ENCODE peak calls at places on chromosomes 16 and 17, in seven cellular contexts. One of them, this sample, is unnamed. For H3K9me3, the result is how much of the 10 kb centered on the place peaks cover.

GRCh38 chr16:80743273-80743672 is 61.1 kb downstream of the CDYL2 start:
- DNase-seq in BE2C: no peak
- DNase-seq in esophagus squamous epithelium: no peak
- DNase-seq in tibial nerve: no peak
- DNase-seq in adrenal gland: no peak
- DNase-seq in heart right ventricle: no peak
- DNase-seq in tibial artery: no peak
- DNase-seq in this sample: no peak

GRCh38 chr17:52106638-52107261 is 51.8 kb downstream of the CA10 start:
- DNase-seq in tibial artery: peak
- DNase-seq in adrenal gland: peak
- DNase-seq in BE2C: peak
- DNase-seq in esophagus squamous epithelium: no peak
- DNase-seq in heart right ventricle: peak
- DNase-seq in tibial nerve: peak
- DNase-seq in this sample: no peak

GRCh38 chr16:82633964-82634600 is 7.3 kb downstream of the CDH13 start:
- DNase-seq in tibial nerve: no peak
- DNase-seq in adrenal gland: no peak
- DNase-seq in esophagus squamous epithelium: no peak
- DNase-seq in heart right ventricle: no peak
- DNase-seq in BE2C: no peak
- DNase-seq in tibial artery: no peak
- DNase-seq in this sample: no peak

GRCh38 chr16:12898556-12898955 is 2.8 kb upstream of the SHISA9 start:
- DNase-seq in esophagus squamous epithelium: no peak
- DNase-seq in adrenal gland: no peak
- DNase-seq in BE2C: no peak
- DNase-seq in tibial nerve: no peak
- DNase-seq in heart right ventricle: no peak
- DNase-seq in tibial artery: no peak
- DNase-seq in this sample: no peak

GRCh38 chr16:53654946-53655345 is 48.7 kb downstream of the RPGRIP1L start:
- DNase-seq in BE2C: no peak
- DNase-seq in esophagus squamous epithelium: no peak
- DNase-seq in tibial nerve: no peak
- DNase-seq in adrenal gland: no peak
- DNase-seq in tibial artery: no peak
- DNase-seq in heart right ventricle: no peak
- DNase-seq in this sample: no peak

GRCh38 chr16:50853329-50853728 is 111.4 kb downstream of the CYLD start:
- DNase-seq in tibial nerve: no peak
- DNase-seq in heart right ventricle: no peak
- DNase-seq in esophagus squamous epithelium: no peak
- DNase-seq in BE2C: no peak
- DNase-seq in tibial artery: no peak
- DNase-seq in adrenal gland: no peak
- DNase-seq in this sample: no peak

GRCh38 chr16:63422633-63423032 is 1386.4 kb upstream of the CDH8 start:
- DNase-seq in tibial nerve: no peak
- DNase-seq in esophagus squamous epithelium: no peak
- DNase-seq in tibial artery: no peak
- DNase-seq in heart right ventricle: no peak
- DNase-seq in adrenal gland: no peak
- DNase-seq in BE2C: no peak
- DNase-seq in this sample: no peak

GRCh38 chr17:66848496-66848895 is 13.6 kb downstream of the CACNG5 start:
- DNase-seq in heart right ventricle: no peak
- DNase-seq in adrenal gland: no peak
- DNase-seq in esophagus squamous epithelium: no peak
- DNase-seq in BE2C: no peak
- DNase-seq in tibial artery: no peak
- DNase-seq in tibial nerve: no peak
- DNase-seq in this sample: no peak

GRCh38 chr16:16042076-16042475 is 92.7 kb downstream of the ABCC1 start:
- DNase-seq in heart right ventricle: peak
- DNase-seq in BE2C: peak
- DNase-seq in tibial nerve: no peak
- DNase-seq in tibial artery: no peak
- DNase-seq in esophagus squamous epithelium: no peak
- DNase-seq in adrenal gland: peak
- DNase-seq in this sample: no peak

GRCh38 chr16:17135439-17135838 is 335.3 kb downstream of the XYLT1 start:
- DNase-seq in tibial nerve: no peak
- DNase-seq in tibial artery: no peak
- DNase-seq in esophagus squamous epithelium: no peak
- DNase-seq in heart right ventricle: no peak
- DNase-seq in adrenal gland: no peak
- DNase-seq in BE2C: no peak
- DNase-seq in this sample: no peak

GRCh38 chr17:81509687-81510523 is 2.7 kb downstream of the ACTG1 start:
- DNase-seq in tibial nerve: no peak
- DNase-seq in BE2C: no peak
- DNase-seq in esophagus squamous epithelium: no peak
- DNase-seq in heart right ventricle: no peak
- DNase-seq in tibial artery: no peak
- DNase-seq in adrenal gland: peak
- DNase-seq in this sample: no peak

GRCh38 chr17:37438141-37438540 is 31.5 kb downstream of the TADA2A start:
- DNase-seq in tibial nerve: no peak
- DNase-seq in esophagus squamous epithelium: no peak
- DNase-seq in heart right ventricle: no peak
- DNase-seq in tibial artery: no peak
- DNase-seq in BE2C: no peak
- DNase-seq in adrenal gland: no peak
- DNase-seq in this sample: no peak
- TF ChIP-seq CTCF in tibial nerve: no peak
- TF ChIP-seq CTCF in esophagus squamous epithelium: no peak
- TF ChIP-seq CTCF in heart right ventricle: peak
- TF ChIP-seq CTCF in tibial artery: no peak
- TF ChIP-seq CTCF in BE2C: peak
- TF ChIP-seq CTCF in adrenal gland: peak
- TF ChIP-seq CTCF in this sample: no peak

GRCh38 chr16:35629001-35629400 is 2169.6 kb downstream of the TP53TG3F start:
- DNase-seq in adrenal gland: no peak
- DNase-seq in esophagus squamous epithelium: no peak
- DNase-seq in BE2C: no peak
- DNase-seq in tibial artery: no peak
- DNase-seq in heart right ventricle: no peak
- DNase-seq in tibial nerve: no peak
- DNase-seq in this sample: peak
- H3K9me3 ChIP-seq in adrenal gland: under half
- H3K9me3 ChIP-seq in esophagus squamous epithelium: under half
- H3K9me3 ChIP-seq in BE2C: under half
- H3K9me3 ChIP-seq in tibial artery: under half
- H3K9me3 ChIP-seq in heart right ventricle: under half
- H3K9me3 ChIP-seq in tibial nerve: under half
- H3K9me3 ChIP-seq in this sample: under half

GRCh38 chr17:80284631-80285030 is 24.0 kb downstream of the RNF213 start:
- DNase-seq in adrenal gland: no peak
- DNase-seq in BE2C: no peak
- DNase-seq in heart right ventricle: no peak
- DNase-seq in tibial artery: no peak
- DNase-seq in esophagus squamous epithelium: no peak
- DNase-seq in tibial nerve: no peak
- DNase-seq in this sample: no peak
- TF ChIP-seq CTCF in adrenal gland: no peak
- TF ChIP-seq CTCF in BE2C: peak
- TF ChIP-seq CTCF in heart right ventricle: peak
- TF ChIP-seq CTCF in tibial artery: no peak
- TF ChIP-seq CTCF in esophagus squamous epithelium: no peak
- TF ChIP-seq CTCF in tibial nerve: no peak
- TF ChIP-seq CTCF in this sample: no peak

DNA sequence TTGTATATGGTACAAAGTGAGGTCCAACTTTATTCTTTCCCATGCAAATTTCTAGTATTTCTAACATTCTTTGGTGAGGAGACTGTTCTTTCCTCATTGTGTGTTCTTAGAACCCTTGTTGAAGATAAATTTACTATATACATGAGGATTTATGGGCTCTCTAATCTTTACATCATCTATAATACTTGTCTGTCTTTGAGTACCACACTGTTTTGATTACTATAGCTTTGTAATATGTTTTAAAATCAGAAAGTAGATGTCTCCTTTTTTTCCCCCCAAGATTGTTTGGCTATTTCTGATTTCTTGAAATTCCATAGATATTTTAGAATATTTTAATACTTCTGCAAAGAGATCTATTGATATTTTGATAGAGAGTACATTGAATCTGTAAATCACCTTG is 23.7 kb downstream of the ZNF267 start:
- DNase-seq in tibial artery: no peak
- DNase-seq in heart right ventricle: no peak
- DNase-seq in adrenal gland: no peak
- DNase-seq in tibial nerve: no peak
- DNase-seq in esophagus squamous epithelium: no peak
- DNase-seq in BE2C: no peak
- DNase-seq in this sample: no peak
- H3K9me3 ChIP-seq in tibial artery: under half
- H3K9me3 ChIP-seq in heart right ventricle: under half
- H3K9me3 ChIP-seq in adrenal gland: under half
- H3K9me3 ChIP-seq in tibial nerve: under half
- H3K9me3 ChIP-seq in esophagus squamous epithelium: under half
- H3K9me3 ChIP-seq in BE2C: under half
- H3K9me3 ChIP-seq in this sample: under half

GRCh38 chr16:72425571-72426341 is 253.8 kb upstream of the PMFBP1 start:
- DNase-seq in tibial nerve: no peak
- DNase-seq in adrenal gland: no peak
- DNase-seq in BE2C: no peak
- DNase-seq in heart right ventricle: no peak
- DNase-seq in tibial artery: no peak
- DNase-seq in esophagus squamous epithelium: no peak
- DNase-seq in this sample: no peak

GRCh38 chr16:72426416-72426815 is 254.5 kb upstream of the PMFBP1 start:
- DNase-seq in BE2C: no peak
- DNase-seq in tibial artery: no peak
- DNase-seq in heart right ventricle: no peak
- DNase-seq in tibial nerve: no peak
- DNase-seq in adrenal gland: no peak
- DNase-seq in esophagus squamous epithelium: no peak
- DNase-seq in this sample: no peak

GRCh38 chr16:72428611-72429376 is 256.8 kb upstream of the PMFBP1 start:
- DNase-seq in esophagus squamous epithelium: no peak
- DNase-seq in tibial artery: no peak
- DNase-seq in heart right ventricle: no peak
- DNase-seq in tibial nerve: no peak
- DNase-seq in adrenal gland: no peak
- DNase-seq in BE2C: no peak
- DNase-seq in this sample: no peak

GRCh38 chr16:72427786-72428480 is 256.0 kb upstream of the PMFBP1 start:
- DNase-seq in tibial nerve: no peak
- DNase-seq in heart right ventricle: no peak
- DNase-seq in tibial artery: no peak
- DNase-seq in adrenal gland: no peak
- DNase-seq in BE2C: no peak
- DNase-seq in esophagus squamous epithelium: no peak
- DNase-seq in this sample: no peak

GRCh38 chr16:72427001-72427785 is 255.2 kb upstream of the PMFBP1 start:
- DNase-seq in esophagus squamous epithelium: no peak
- DNase-seq in heart right ventricle: no peak
- DNase-seq in BE2C: no peak
- DNase-seq in adrenal gland: no peak
- DNase-seq in tibial nerve: no peak
- DNase-seq in tibial artery: no peak
- DNase-seq in this sample: no peak
- TF ChIP-seq CTCF in esophagus squamous epithelium: no peak
- TF ChIP-seq CTCF in heart right ventricle: no peak
- TF ChIP-seq CTCF in BE2C: no peak
- TF ChIP-seq CTCF in adrenal gland: no peak
- TF ChIP-seq CTCF in tibial nerve: no peak
- TF ChIP-seq CTCF in tibial artery: no peak
- TF ChIP-seq CTCF in this sample: no peak

This sample was measured in Caco-2.